ENCODE peak calls at places on chromosome 15, in eight cellular contexts. Q is fibroblast of the aortic adventitia, X is kidney epithelial cell, B is MCF 10A, P is GM04504, F is anterior cingulate cortex, O is psoas muscle, N is GDM1. D is an unnamed sample.

GRCh38 chr15:76963596-76963995 is 31.3 kb upstream of the PSTPIP1 start:
- DNase-seq in Q (no peak), X (no peak), B (peak), P (no peak), F (no peak), O (no peak), N (no peak), D (peak)

GRCh38 chr15:99635794-99636193 is 70.0 kb downstream of the MEF2A start:
- DNase-seq in Q (no peak), X (no peak), B (no peak), P (no peak), F (no peak), O (no peak), N (no peak), D (no peak)

GRCh38 chr15:101068961-101069734 is 150.0 kb downstream of the LRRK1 start:
- DNase-seq in Q (no peak), X (no peak), B (peak), P (no peak), F (no peak), O (no peak), N (no peak), D (peak)

GRCh38 chr15:60854858-60855568 is 374.1 kb downstream of the RORA start:
- DNase-seq in Q (no peak), X (no peak), B (peak), P (no peak), F (no peak), O (no peak), N (no peak), D (no peak)

GRCh38 chr15:62739507-62739906 is 303.0 kb upstream of the TPM1 start:
- DNase-seq in Q (peak), X (peak), B (no peak), P (peak), F (no peak), O (no peak), N (no peak), D (peak)

GRCh38 chr15:73051402-73051810 is 857 bp upstream of the NEO1 start:
- DNase-seq in Q (no peak), X (no peak), B (no peak), P (no peak), F (peak), O (peak), N (no peak), D (no peak)

GRCh38 chr15:23881299-23881698 is 194.2 kb upstream of the NDN start:
- DNase-seq in Q (no peak), X (no peak), B (no peak), P (no peak), F (no peak), O (no peak), N (no peak), D (no peak)

GRCh38 chr15:90059208-90059985 is 42.9 kb downstream of the IDH2 start:
- DNase-seq in Q (no peak), X (no peak), B (peak), P (no peak), F (no peak), O (peak), N (peak), D (no peak)

GRCh38 chr15:71691700-71692417 is 118.5 kb upstream of the NR2E3 start:
- DNase-seq in Q (peak), X (peak), B (peak), P (no peak), F (no peak), O (peak), N (no peak), D (peak)

GRCh38 chr15:20346082-20346805 is 195.4 kb downstream of the GOLGA6L6 start:
- DNase-seq in Q (no peak), X (no peak), B (no peak), P (no peak), F (no peak), O (no peak), N (no peak), D (no peak)

GRCh38 chr15:81336568-81336967 is 12.6 kb upstream of the STARD5 start:
- DNase-seq in Q (peak), X (no peak), B (peak), P (no peak), F (no peak), O (no peak), N (no peak), D (peak)

GRCh38 chr15:65077981-65078352 is 1.4 kb downstream of the KBTBD13 start:
- DNase-seq in Q (peak), X (no peak), B (no peak), P (no peak), F (no peak), O (peak), N (no peak), D (peak)

GRCh38 chr15:43169888-43170287 is 15.3 kb upstream of the CCNDBP1 start:
- DNase-seq in Q (no peak), X (no peak), B (no peak), P (no peak), F (no peak), O (no peak), N (no peak), D (peak)

GRCh38 chr15:46652256-46652655 is 1017.4 kb downstream of the SQOR start:
- DNase-seq in Q (no peak), X (peak), B (no peak), P (no peak), F (no peak), O (no peak), N (no peak), D (no peak)

GRCh38 chr15:48408337-48408736 is 77.1 kb downstream of the DUT start:
- DNase-seq in Q (no peak), X (no peak), B (no peak), P (no peak), F (no peak), O (no peak), N (no peak), D (no peak)

GRCh38 chr15:78382114-78382886 is 42.1 kb downstream of the CRABP1 start:
- DNase-seq in Q (peak), X (no peak), B (no peak), P (no peak), F (no peak), O (no peak), N (no peak), D (no peak)

GRCh38 chr15:25886498-25887140 is 23.5 kb upstream of the ATP10A start:
- DNase-seq in Q (peak), X (no peak), B (no peak), P (no peak), F (no peak), O (no peak), N (no peak), D (no peak)

GRCh38 chr15:50227076-50227475 is 38.5 kb downstream of the HDC start:
- DNase-seq in Q (peak), X (no peak), B (no peak), P (peak), F (no peak), O (no peak), N (no peak), D (peak)

GRCh38 chr15:64622410-64623260 is 152.8 kb downstream of the RBPMS2 start:
- DNase-seq in Q (no peak), X (no peak), B (no peak), P (no peak), F (no peak), O (no peak), N (no peak), D (no peak)

GRCh38 chr15:40006646-40007045 is 32.3 kb downstream of the SRP14 start:
- DNase-seq in Q (no peak), X (no peak), B (no peak), P (no peak), F (no peak), O (no peak), N (no peak), D (peak)

GRCh38 chr15:75836953-75837321 is 6.3 kb upstream of the UBE2Q2 start:
- DNase-seq in Q (peak), X (peak), B (peak), P (peak), F (no peak), O (peak), N (peak), D (peak)

GRCh38 chr15:91627473-91628309 is 225.8 kb upstream of the SLCO3A1 start:
- DNase-seq in Q (peak), X (peak), B (peak), P (no peak), F (no peak), O (peak), N (no peak), D (no peak)

GRCh38 chr15:27495963-27496459 is 525.0 kb downstream of the GABRG3 start:
- DNase-seq in Q (no peak), X (no peak), B (no peak), P (no peak), F (no peak), O (no peak), N (no peak), D (no peak)

GRCh38 chr15:74315626-74316025 is 51.8 kb downstream of the CYP11A1 start:
- DNase-seq in Q (no peak), X (no peak), B (no peak), P (no peak), F (no peak), O (no peak), N (peak), D (no peak)

GRCh38 chr15:79349526-79349925 is 38.6 kb downstream of the TMED3 start:
- DNase-seq in Q (no peak), X (no peak), B (no peak), P (no peak), F (no peak), O (no peak), N (no peak), D (peak)

GRCh38 chr15:78177447-78177873 is 28.3 kb downstream of the IDH3A start:
- DNase-seq in Q (peak), X (no peak), B (peak), P (no peak), F (peak), O (no peak), N (no peak), D (peak)

GRCh38 chr15:65286069-65286703 is 497 bp downstream of the PARP16 start:
- DNase-seq in Q (peak), X (no peak), B (peak), P (no peak), F (no peak), O (no peak), N (no peak), D (peak)

GRCh38 chr15:62301993-62302665 is 137.0 kb upstream of the C2CD4B start:
- DNase-seq in Q (peak), X (no peak), B (no peak), P (peak), F (no peak), O (no peak), N (no peak), D (no peak)

GRCh38 chr15:85852969-85853368 is 58.2 kb upstream of the KLHL25 start:
- DNase-seq in Q (no peak), X (no peak), B (no peak), P (no peak), F (no peak), O (no peak), N (no peak), D (no peak)

GRCh38 chr15:77002954-77003912 is 8.3 kb downstream of the PSTPIP1 start:
- DNase-seq in Q (no peak), X (no peak), B (no peak), P (no peak), F (no peak), O (peak), N (peak), D (no peak)

GRCh38 chr15:101583284-101583683 is 68.9 kb downstream of the TM2D3 start:
- DNase-seq in Q (no peak), X (no peak), B (no peak), P (no peak), F (no peak), O (no peak), N (no peak), D (no peak)

GRCh38 chr15:20356444-20357138 is 185.0 kb downstream of the GOLGA6L6 start:
- DNase-seq in Q (peak), X (no peak), B (peak), P (no peak), F (no peak), O (peak), N (no peak), D (peak)

GRCh38 chr15:74227968-74228722 is 8.0 kb upstream of the CCDC33 start:
- DNase-seq in Q (peak), X (no peak), B (no peak), P (no peak), F (no peak), O (no peak), N (no peak), D (no peak)

GRCh38 chr15:50262533-50262932 is 3.0 kb downstream of the HDC start:
- DNase-seq in Q (no peak), X (no peak), B (no peak), P (no peak), F (no peak), O (no peak), N (peak), D (no peak)

GRCh38 chr15:36885709-36886108 is 214.6 kb downstream of the MEIS2 start:
- DNase-seq in Q (no peak), X (no peak), B (no peak), P (no peak), F (no peak), O (no peak), N (no peak), D (no peak)

GRCh38 chr15:90882781-90883525 is 1.4 kb upstream of the FES start:
- DNase-seq in Q (no peak), X (no peak), B (no peak), P (no peak), F (no peak), O (no peak), N (no peak), D (no peak)